ENCODE peak calls at places on chromosomes 2 and 18, in five cellular contexts. B, N, A, Q and L are unnamed samples.

GRCh38 chr18:7839548-7839947 is 272.4 kb downstream of the PTPRM start:
- DNase-seq in B (no peak), A (no peak), N (no peak), Q (no peak), L (no peak)

GRCh38 chr2:73255907-73256617 is 22.0 kb downstream of the CCT7 start:
- DNase-seq in N (no peak), A (no peak), Q (no peak), B (no peak), L (no peak)

GRCh38 chr2:173159794-173160463 is 84.3 kb downstream of the MAP3K20 start:
- DNase-seq in B (no peak), Q (no peak), A (peak; percentile 92), N (no peak), L (no peak)

GRCh38 chr18:36867056-36867455 is 38.1 kb downstream of the KIAA1328 start:
- DNase-seq in N (no peak), A (no peak), Q (no peak), B (no peak), L (no peak)

GRCh38 chr18:13564579-13564978 is 161.8 kb downstream of the FAM210A start:
- DNase-seq in A (no peak), N (no peak), B (no peak), Q (no peak), L (no peak)

GRCh38 chr2:204072443-204073324 is 136.1 kb downstream of the ICOS start:
- DNase-seq in Q (peak; percentile 34), B (peak; percentile 57), N (peak; percentile 45), A (no peak), L (no peak)

GRCh38 chr2:105852066-105852465 is 107.4 kb downstream of the NCK2 start:
- DNase-seq in Q (no peak), N (no peak), A (no peak), B (no peak), L (no peak)

GRCh38 chr18:11178951-11179549 is 29.7 kb upstream of the PIEZO2 start:
- DNase-seq in N (no peak), Q (no peak), B (no peak), A (no peak), L (no peak)

GRCh38 chr2:99337931-99338580 is 867 bp downstream of the EIF5B start:
- DNase-seq in N (no peak), A (no peak), B (no peak), Q (peak; percentile 24), L (no peak)

GRCh38 chr2:217966399-217967068 is 36.3 kb downstream of the TNS1 start:
- DNase-seq in N (no peak), B (no peak), Q (no peak), A (no peak), L (no peak)

GRCh38 chr18:61545281-61546245 is 212.3 kb downstream of the CDH20 start:
- DNase-seq in Q (no peak), A (no peak), B (peak; percentile 82), N (no peak), L (no peak)

GRCh38 chr18:36455931-36456330 is 158.4 kb downstream of the FHOD3 start:
- DNase-seq in A (no peak), N (no peak), Q (no peak), B (no peak), L (no peak)

GRCh38 chr2:207768168-207768890 is 1.4 kb downstream of the FZD5 start:
- DNase-seq in Q (no peak), A (no peak), N (peak; percentile 10), B (no peak), L (peak; percentile 43)

GRCh38 chr2:224111576-224111975 is 72.5 kb upstream of the SERPINE2 start:
- DNase-seq in A (no peak), Q (no peak), N (no peak), B (no peak), L (no peak)

GRCh38 chr2:69779258-69779989 is 37.5 kb downstream of the ANXA4 start:
- DNase-seq in B (peak; percentile 54), N (no peak), A (no peak), Q (no peak), L (no peak)

GRCh38 chr2:240572141-240573031 is 4.1 kb downstream of the RNPEPL1 start:
- DNase-seq in B (no peak), Q (no peak), A (no peak), N (no peak), L (no peak)

GRCh38 chr2:23600336-23600735 is 215.4 kb downstream of the KLHL29 start:
- DNase-seq in B (peak; percentile 78), Q (no peak), N (no peak), A (no peak), L (no peak)

GRCh38 chr2:31297751-31298150 is 63.8 kb downstream of the EHD3 start:
- DNase-seq in B (no peak), Q (no peak), N (no peak), A (no peak), L (no peak)

GRCh38 chr2:148660999-148661398 is 16.4 kb downstream of the EPC2 start:
- DNase-seq in N (no peak), Q (no peak), B (no peak), A (no peak), L (no peak)

GRCh38 chr2:207616185-207616584 is 9.0 kb downstream of the METTL21A start:
- DNase-seq in Q (no peak), B (no peak), N (no peak), A (no peak), L (no peak)

GRCh38 chr2:116988303-116988702 is 826.2 kb upstream of the DDX18 start:
- DNase-seq in A (no peak), B (no peak), N (no peak), Q (no peak), L (no peak)

GRCh38 chr18:1998121-1998520 is 573.2 kb downstream of the METTL4 start:
- DNase-seq in A (no peak), B (no peak), Q (no peak), N (no peak), L (no peak)

GRCh38 chr2:178246696-178247095 is 52.4 kb downstream of the OSBPL6 start:
- DNase-seq in A (no peak), B (no peak), Q (no peak), N (no peak), L (no peak)

GRCh38 chr18:48933578-48934399 is 17.0 kb downstream of the SMAD7 start:
- DNase-seq in N (no peak), A (no peak), B (no peak), Q (no peak), L (no peak)

GRCh38 chr18:79197531-79197930 is 128.3 kb downstream of the ATP9B start:
- DNase-seq in Q (no peak), N (no peak), B (no peak), A (no peak), L (no peak)

GRCh38 chr2:105243961-105244360 is 2.4 kb downstream of the GPR45 start:
- DNase-seq in A (no peak), N (no peak), B (no peak), Q (no peak), L (no peak)

GRCh38 chr2:178270338-178270737 is 76.0 kb downstream of the OSBPL6 start:
- DNase-seq in A (no peak), N (no peak), B (no peak), Q (no peak), L (no peak)

GRCh38 chr2:107712857-107713256 is 113.8 kb upstream of the RGPD4 start:
- DNase-seq in N (no peak), B (no peak), A (no peak), Q (peak; percentile 11), L (no peak)

GRCh38 chr2:84421197-84421596 is 37.9 kb downstream of the SUCLG1 start:
- DNase-seq in A (no peak), Q (no peak), B (no peak), N (no peak), L (no peak)

GRCh38 chr18:56563568-56563967 is 74.8 kb downstream of the TXNL1 start:
- DNase-seq in B (no peak), N (no peak), Q (peak; percentile 16), A (no peak), L (no peak)

GRCh38 chr2:126949775-126950174 is 51.1 kb downstream of the TEX51 start:
- DNase-seq in B (no peak), N (no peak), A (no peak), Q (no peak), L (no peak)

GRCh38 chr2:62198237-62198633 is 2.3 kb downstream of the B3GNT2 start:
- DNase-seq in N (no peak), Q (no peak), A (no peak), B (no peak), L (no peak)

GRCh38 chr2:129484999-129485398 is 494.5 kb upstream of the RAB6C start:
- DNase-seq in N (no peak), B (no peak), A (no peak), Q (no peak), L (no peak)